ENCODE peak calls at places on chromosomes 6 and 20, in four cellular contexts. One of them, this sample, is unnamed.
A peak's percentile ranks its signal among the peaks of the same experiment; 100 is the strongest.

GRCh38 chr6:24569811-24570210 is 75.0 kb downstream of the ALDH5A1 start:
- DNase-seq in PC-3: no peak
- DNase-seq in progenitor cell of endocrine pancreas: no peak
- DNase-seq in NCI-H2171 treated with DMSO at 0.1 percent for 48 hours: no peak
- DNase-seq in this sample: no peak

GRCh38 chr6:122501475-122501874 is 29.9 kb upstream of the SERINC1 start:
- DNase-seq in PC-3: no peak
- DNase-seq in progenitor cell of endocrine pancreas: no peak
- DNase-seq in NCI-H2171 treated with DMSO at 0.1 percent for 48 hours: no peak
- DNase-seq in this sample: no peak

GRCh38 chr20:44231193-44231592 is 15.9 kb upstream of the GDAP1L1 start:
- DNase-seq in PC-3: no peak
- DNase-seq in progenitor cell of endocrine pancreas: no peak
- DNase-seq in NCI-H2171 treated with DMSO at 0.1 percent for 48 hours: no peak
- DNase-seq in this sample: no peak

GRCh38 chr6:149081281-149081680 is 236.2 kb upstream of the TAB2 start:
- DNase-seq in PC-3: peak; percentile 54
- DNase-seq in progenitor cell of endocrine pancreas: no peak
- DNase-seq in NCI-H2171 treated with DMSO at 0.1 percent for 48 hours: no peak
- DNase-seq in this sample: no peak

GRCh38 chr6:4872841-4873240 is 96.6 kb downstream of the CDYL start:
- DNase-seq in PC-3: no peak
- DNase-seq in progenitor cell of endocrine pancreas: no peak
- DNase-seq in NCI-H2171 treated with DMSO at 0.1 percent for 48 hours: no peak
- DNase-seq in this sample: no peak

GRCh38 chr6:51021171-51021570 is 202.5 kb downstream of the TFAP2B start:
- DNase-seq in PC-3: no peak
- DNase-seq in progenitor cell of endocrine pancreas: no peak
- DNase-seq in NCI-H2171 treated with DMSO at 0.1 percent for 48 hours: no peak
- DNase-seq in this sample: no peak

GRCh38 chr6:130935978-130936377 is 108.8 kb downstream of the SMLR1 start:
- DNase-seq in PC-3: peak; percentile 50
- DNase-seq in progenitor cell of endocrine pancreas: no peak
- DNase-seq in NCI-H2171 treated with DMSO at 0.1 percent for 48 hours: no peak
- DNase-seq in this sample: no peak

GRCh38 chr6:79250107-79250514 is 15.6 kb upstream of the HMGN3 start:
- DNase-seq in PC-3: no peak
- DNase-seq in progenitor cell of endocrine pancreas: no peak
- DNase-seq in NCI-H2171 treated with DMSO at 0.1 percent for 48 hours: no peak
- DNase-seq in this sample: no peak

GRCh38 chr20:62243906-62244515 is 5.7 kb downstream of the OSBPL2 start:
- DNase-seq in PC-3: no peak
- DNase-seq in progenitor cell of endocrine pancreas: no peak
- DNase-seq in NCI-H2171 treated with DMSO at 0.1 percent for 48 hours: no peak
- DNase-seq in this sample: no peak

GRCh38 chr6:161228911-161229591 is 44.8 kb downstream of the AGPAT4 start:
- DNase-seq in PC-3: peak; percentile 70
- DNase-seq in progenitor cell of endocrine pancreas: no peak
- DNase-seq in NCI-H2171 treated with DMSO at 0.1 percent for 48 hours: peak; percentile 44
- DNase-seq in this sample: no peak

GRCh38 chr6:108941867-108942266 is 93.6 kb downstream of the ARMC2 start:
- DNase-seq in PC-3: no peak
- DNase-seq in progenitor cell of endocrine pancreas: no peak
- DNase-seq in NCI-H2171 treated with DMSO at 0.1 percent for 48 hours: no peak
- DNase-seq in this sample: no peak

GRCh38 chr20:18058661-18059467 is 1.1 kb upstream of the OVOL2 start:
- DNase-seq in PC-3: peak; percentile 86
- DNase-seq in progenitor cell of endocrine pancreas: peak; percentile 52
- DNase-seq in NCI-H2171 treated with DMSO at 0.1 percent for 48 hours: peak; percentile 92
- DNase-seq in this sample: peak; percentile 10

GRCh38 chr6:34358389-34358906 is 34.0 kb downstream of the NUDT3 start:
- DNase-seq in PC-3: peak; percentile 51
- DNase-seq in progenitor cell of endocrine pancreas: no peak
- DNase-seq in NCI-H2171 treated with DMSO at 0.1 percent for 48 hours: peak; percentile 81
- DNase-seq in this sample: peak; percentile 47

GRCh38 chr20:32252189-32252588 is 25.3 kb upstream of the KIF3B start:
- DNase-seq in PC-3: no peak
- DNase-seq in progenitor cell of endocrine pancreas: no peak
- DNase-seq in NCI-H2171 treated with DMSO at 0.1 percent for 48 hours: no peak
- DNase-seq in this sample: no peak

GRCh38 chr20:25044660-25045342 is 13.1 kb downstream of the ACSS1 start:
- DNase-seq in PC-3: no peak
- DNase-seq in progenitor cell of endocrine pancreas: no peak
- DNase-seq in NCI-H2171 treated with DMSO at 0.1 percent for 48 hours: no peak
- DNase-seq in this sample: no peak

GRCh38 chr6:137240168-137240567 is 21.0 kb upstream of the IFNGR1 start:
- DNase-seq in PC-3: no peak
- DNase-seq in progenitor cell of endocrine pancreas: no peak
- DNase-seq in NCI-H2171 treated with DMSO at 0.1 percent for 48 hours: no peak
- DNase-seq in this sample: no peak

GRCh38 chr20:50580016-50580747 is 70.0 kb downstream of the PTPN1 start:
- DNase-seq in PC-3: peak; percentile 77
- DNase-seq in progenitor cell of endocrine pancreas: peak; percentile 55
- DNase-seq in NCI-H2171 treated with DMSO at 0.1 percent for 48 hours: no peak
- DNase-seq in this sample: no peak

GRCh38 chr20:37395921-37396519 is 50.1 kb downstream of the SRC start:
- DNase-seq in PC-3: no peak
- DNase-seq in progenitor cell of endocrine pancreas: peak; percentile 58
- DNase-seq in NCI-H2171 treated with DMSO at 0.1 percent for 48 hours: peak; percentile 91
- DNase-seq in this sample: peak; percentile 87

GRCh38 chr20:57248132-57248797 is 18.2 kb downstream of the BMP7 start:
- DNase-seq in PC-3: no peak
- DNase-seq in progenitor cell of endocrine pancreas: no peak
- DNase-seq in NCI-H2171 treated with DMSO at 0.1 percent for 48 hours: no peak
- DNase-seq in this sample: no peak

GRCh38 chr6:35663001-35663400 is 25.7 kb downstream of the FKBP5 start:
- DNase-seq in PC-3: no peak
- DNase-seq in progenitor cell of endocrine pancreas: no peak
- DNase-seq in NCI-H2171 treated with DMSO at 0.1 percent for 48 hours: no peak
- DNase-seq in this sample: no peak

GRCh38 chr6:145278163-145278807 is 457.0 kb downstream of the EPM2A start:
- DNase-seq in PC-3: no peak
- DNase-seq in progenitor cell of endocrine pancreas: no peak
- DNase-seq in NCI-H2171 treated with DMSO at 0.1 percent for 48 hours: no peak
- DNase-seq in this sample: no peak

GRCh38 chr20:45735988-45736387 is 13.8 kb downstream of the SPINT4 start:
- DNase-seq in PC-3: no peak
- DNase-seq in progenitor cell of endocrine pancreas: no peak
- DNase-seq in NCI-H2171 treated with DMSO at 0.1 percent for 48 hours: no peak
- DNase-seq in this sample: no peak

GRCh38 chr6:40550096-40550731 is 37.0 kb downstream of the LRFN2 start:
- DNase-seq in PC-3: peak; percentile 49
- DNase-seq in progenitor cell of endocrine pancreas: no peak
- DNase-seq in NCI-H2171 treated with DMSO at 0.1 percent for 48 hours: no peak
- DNase-seq in this sample: no peak

GRCh38 chr20:59692139-59692538 is 87.8 kb downstream of the PHACTR3 start:
- DNase-seq in PC-3: no peak
- DNase-seq in progenitor cell of endocrine pancreas: no peak
- DNase-seq in NCI-H2171 treated with DMSO at 0.1 percent for 48 hours: no peak
- DNase-seq in this sample: no peak

GRCh38 chr6:34560366-34561226 is 4.5 kb upstream of the SPDEF start:
- DNase-seq in PC-3: no peak
- DNase-seq in progenitor cell of endocrine pancreas: no peak
- DNase-seq in NCI-H2171 treated with DMSO at 0.1 percent for 48 hours: no peak
- DNase-seq in this sample: no peak

GRCh38 chr6:138387577-138388368 is 10.1 kb downstream of the SMIM28 start:
- DNase-seq in PC-3: peak; percentile 62
- DNase-seq in progenitor cell of endocrine pancreas: no peak
- DNase-seq in NCI-H2171 treated with DMSO at 0.1 percent for 48 hours: no peak
- DNase-seq in this sample: no peak

GRCh38 chr6:113825776-113826175 is 31.4 kb upstream of the MARCKS start:
- DNase-seq in PC-3: no peak
- DNase-seq in progenitor cell of endocrine pancreas: no peak
- DNase-seq in NCI-H2171 treated with DMSO at 0.1 percent for 48 hours: peak; percentile 85
- DNase-seq in this sample: peak; percentile 28

This sample was measured in NCI-H524 treated with DMSO at 0.1 percent for 48 hours.